ENCODE peak calls at places on chromosomes 5 and 9, in four cellular contexts. U, Q, G and S are unnamed samples.

GRCh38 chr5:73987915-73988314 is 361.9 kb downstream of the ARHGEF28 start:
- DNase-seq in U (no peak), Q (no peak), G (no peak), S (no peak)

GRCh38 chr5:142922223-142922952 is 152.2 kb downstream of the ARHGAP26 start:
- DNase-seq in U (peak; percentile 95), Q (peak; percentile 51), G (peak; percentile 24), S (no peak)

GRCh38 chr9:103928452-103928851 is 165.7 kb upstream of the SMC2 start:
- DNase-seq in U (no peak), Q (no peak), G (no peak), S (no peak)

GRCh38 chr5:151469992-151470391 is 22.6 kb downstream of the SLC36A1 start:
- DNase-seq in U (no peak), Q (no peak), G (no peak), S (no peak)

GRCh38 chr9:132041825-132042224 is 37.8 kb downstream of the MED27 start:
- DNase-seq in U (no peak), Q (peak; percentile 60), G (no peak), S (no peak)

GRCh38 chr9:134564431-134565170 is 77.0 kb upstream of the COL5A1 start:
- DNase-seq in U (no peak), Q (no peak), G (no peak), S (no peak)

GRCh38 chr5:149675467-149676201 is 54.5 kb upstream of the PPARGC1B start:
- DNase-seq in U (no peak), Q (no peak), G (no peak), S (no peak)

GRCh38 chr5:31692561-31693221 is 53.8 kb downstream of the PDZD2 start:
- DNase-seq in U (no peak), Q (no peak), G (no peak), S (no peak)

GRCh38 chr5:122153774-122154173 is 24.4 kb downstream of the ZNF474 start:
- DNase-seq in U (no peak), Q (no peak), G (no peak), S (no peak)

GRCh38 chr5:134917070-134917831 is 12.3 kb downstream of the PCBD2 start:
- DNase-seq in U (peak; percentile 18), Q (no peak), G (peak; percentile 9), S (peak; percentile 56)

GRCh38 chr9:101028346-101029299 is at the start of gene PLPPR1:
- DNase-seq in U (peak; percentile 89), Q (peak; percentile 78), G (no peak), S (peak; percentile 77)

GRCh38 chr5:44952376-44952775 is 143.6 kb downstream of the MRPS30 start:
- DNase-seq in U (peak; percentile 18), Q (peak; percentile 23), G (peak; percentile 40), S (peak; percentile 19)

GRCh38 chr5:62825623-62826220 is 247.1 kb downstream of the LRRC70 start:
- DNase-seq in U (no peak), Q (no peak), G (no peak), S (no peak)

GRCh38 chr5:39657943-39658342 is 233.2 kb upstream of the DAB2 start:
- DNase-seq in U (no peak), Q (no peak), G (no peak), S (no peak)

GRCh38 chr5:38634961-38635369 is 78.5 kb upstream of the LIFR start:
- DNase-seq in U (no peak), Q (no peak), G (no peak), S (no peak)

GRCh38 chr5:37214550-37214949 is 34.6 kb downstream of the CPLANE1 start:
- DNase-seq in U (no peak), Q (no peak), G (no peak), S (no peak)

GRCh38 chr9:78280982-78281668 is 15.8 kb upstream of the PSAT1 start:
- DNase-seq in U (peak; percentile 35), Q (peak; percentile 17), G (peak; percentile 8), S (no peak)

GRCh38 chr9:15243086-15243485 is 63.9 kb downstream of the TTC39B start:
- DNase-seq in U (no peak), Q (no peak), G (no peak), S (no peak)

GRCh38 chr9:37302277-37302676 is 120.2 kb upstream of the GRHPR start:
- DNase-seq in U (no peak), Q (no peak), G (no peak), S (no peak)

GRCh38 chr9:88651682-88652633 is 117.0 kb downstream of the NXNL2 start:
- DNase-seq in U (no peak), Q (no peak), G (peak; percentile 53), S (no peak)

GRCh38 chr5:60334281-60334713 is 365.7 kb downstream of the DEPDC1B start:
- DNase-seq in U (peak; percentile 18), Q (no peak), G (no peak), S (no peak)

GRCh38 chr5:138873886-138874200 is 1.3 kb downstream of the LRRTM2 start:
- DNase-seq in U (no peak), Q (peak; percentile 21), G (no peak), S (no peak)

GRCh38 chr9:14071484-14071883 is 242.5 kb downstream of the NFIB start:
- DNase-seq in U (no peak), Q (no peak), G (no peak), S (peak; percentile 22)

GRCh38 chr9:79060726-79061125 is 511.0 kb upstream of the TLE4 start:
- DNase-seq in U (no peak), Q (no peak), G (no peak), S (no peak)

GRCh38 chr5:15489571-15490235 is 10.3 kb upstream of the FBXL7 start:
- DNase-seq in U (no peak), Q (no peak), G (no peak), S (no peak)

GRCh38 chr9:21097817-21098216 is 20.1 kb upstream of the IFNB1 start:
- DNase-seq in U (no peak), Q (no peak), G (no peak), S (no peak)

GRCh38 chr9:21104787-21105186 is 27.0 kb upstream of the IFNB1 start:
- DNase-seq in U (no peak), Q (no peak), G (no peak), S (no peak)

GRCh38 chr9:21096172-21096900 is 18.6 kb upstream of the IFNB1 start:
- DNase-seq in U (no peak), Q (no peak), G (no peak), S (no peak)

GRCh38 chr9:21096901-21097255 is 19.1 kb upstream of the IFNB1 start:
- DNase-seq in U (no peak), Q (no peak), G (no peak), S (no peak)

GRCh38 chr9:21102311-21102710 is 24.6 kb upstream of the IFNB1 start:
- DNase-seq in U (no peak), Q (no peak), G (no peak), S (no peak)
- TF ChIP-seq FOXJ3 in U (no peak), Q (no peak), G (no peak), S (no peak)

GRCh38 chr9:82920154-82920553 is 142.8 kb downstream of the RASEF start:
- DNase-seq in U (no peak), Q (no peak), G (no peak), S (no peak)
- TF ChIP-seq FOXJ3 in U (no peak), Q (no peak), G (no peak), S (no peak)

GRCh38 chr5:68431181-68431580 is 215.6 kb downstream of the PIK3R1 start:
- DNase-seq in U (no peak), Q (no peak), G (no peak), S (no peak)

GRCh38 chr5:68433921-68434879 is 218.6 kb downstream of the PIK3R1 start:
- DNase-seq in U (peak; percentile 70), Q (no peak), G (peak; percentile 91), S (no peak)

GRCh38 chr5:68431601-68432337 is 216.2 kb downstream of the PIK3R1 start:
- DNase-seq in U (no peak), Q (no peak), G (no peak), S (no peak)

GRCh38 chr5:68430282-68430681 is 214.7 kb downstream of the PIK3R1 start:
- DNase-seq in U (no peak), Q (no peak), G (no peak), S (no peak)

DNA sequence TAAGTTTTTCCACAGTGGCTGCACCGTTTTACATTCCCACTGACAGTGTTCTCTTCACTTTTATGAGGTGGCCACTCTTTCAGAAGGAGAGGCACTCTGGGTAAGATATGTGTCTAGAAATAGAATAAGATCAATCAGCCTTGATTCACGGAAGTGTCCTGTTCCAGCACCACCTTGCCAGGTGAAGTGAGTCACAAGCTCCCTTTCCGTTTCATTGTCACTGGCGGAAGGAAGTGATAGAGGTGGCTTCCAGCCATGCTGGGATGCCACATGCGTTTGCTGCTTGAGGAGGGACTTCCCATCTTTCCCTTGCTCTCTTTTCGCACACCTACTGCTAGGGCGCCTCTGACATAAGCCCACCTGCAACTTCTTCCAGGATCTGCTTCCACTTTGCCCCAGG is 217.1 kb downstream of the PIK3R1 start:
- DNase-seq in U (no peak), Q (no peak), G (no peak), S (no peak)
- TF ChIP-seq FOXJ3 in U (no peak), Q (no peak), G (no peak), S (no peak)

GRCh38 chr5:179180921-179181645 is 120.9 kb downstream of the ZNF354C start:
- DNase-seq in U (no peak), Q (no peak), G (no peak), S (no peak)
- TF ChIP-seq FOXJ3 in U (no peak), Q (no peak), G (no peak), S (no peak)

GRCh38 chr5:159456722-159457462 is 126.6 kb upstream of the IL12B start:
- DNase-seq in U (no peak), Q (no peak), G (no peak), S (no peak)
- TF ChIP-seq FOXJ3 in U (no peak), Q (no peak), G (no peak), S (no peak)